ENCODE peak calls at places on chromosomes 16 and 17, in eight cellular contexts. F is tibial artery; X is naive thymus-derived CD4-positive, alpha-beta T cell; Q is heart left ventricle; D is aorta; I is IMR-90; M is GM23248; B is body of pancreas. W is an unnamed sample. For H3K4me1, the result is how much of the 10 kb centered on the place peaks cover.

GRCh38 chr16:11909653-11910551 is 5.9 kb downstream of the GSPT1 start:
- DNase-seq in F (no peak), X (no peak), Q (no peak), D (no peak), I (peak), M (peak), B (no peak), W (no peak)

GRCh38 chr16:85124636-85125346 is 12.5 kb upstream of the CIBAR2 start:
- DNase-seq in F (no peak), X (no peak), Q (no peak), D (no peak), I (no peak), M (no peak), B (no peak), W (no peak)

GRCh38 chr16:75380870-75381269 is 52.4 kb downstream of the CFDP1 start:
- DNase-seq in F (no peak), X (no peak), Q (no peak), D (no peak), I (peak), M (peak), B (no peak), W (no peak)

GRCh38 chr16:54346046-54346445 is 59.5 kb upstream of the IRX3 start:
- DNase-seq in F (no peak), X (no peak), Q (no peak), D (no peak), I (no peak), M (peak), B (no peak), W (no peak)

GRCh38 chr17:82439194-82439828 is 11.2 kb downstream of the CYBC1 start:
- DNase-seq in F (no peak), X (no peak), Q (no peak), D (peak), I (no peak), M (no peak), B (no peak), W (peak)

GRCh38 chr16:25051446-25052160 is 36.4 kb upstream of the ARHGAP17 start:
- DNase-seq in F (no peak), X (no peak), Q (no peak), D (no peak), I (peak), M (peak), B (no peak), W (no peak)

GRCh38 chr16:81808933-81809480 is 29.9 kb downstream of the PLCG2 start:
- DNase-seq in F (no peak), X (no peak), Q (no peak), D (no peak), I (no peak), M (no peak), B (no peak), W (no peak)

GRCh38 chr17:81901167-81902022 is 643 bp upstream of the NPB start:
- DNase-seq in F (no peak), X (no peak), Q (no peak), D (no peak), I (no peak), M (no peak), B (no peak), W (no peak)

GRCh38 chr16:89924298-89924924 is 1.3 kb downstream of the TUBB3 start:
- DNase-seq in F (no peak), X (no peak), Q (no peak), D (peak), I (peak), M (peak), B (peak), W (no peak)

GRCh38 chr17:64457156-64457555 is 8.2 kb downstream of the MILR1 start:
- DNase-seq in F (no peak), X (no peak), Q (no peak), D (no peak), I (peak), M (peak), B (no peak), W (peak)

GRCh38 chr16:70693231-70693671 is 7.4 kb upstream of the MTSS2 start:
- DNase-seq in F (peak), X (no peak), Q (peak), D (no peak), I (no peak), M (peak), B (no peak), W (no peak)

GRCh38 chr17:2102931-2103398 is 48.1 kb downstream of the HIC1 start:
- DNase-seq in F (no peak), X (no peak), Q (no peak), D (no peak), I (peak), M (peak), B (no peak), W (no peak)

GRCh38 chr17:64780096-64781012 is 118.2 kb upstream of the SMURF2 start:
- DNase-seq in F (no peak), X (peak), Q (peak), D (peak), I (no peak), M (peak), B (peak), W (peak)

GRCh38 chr17:17545031-17545820 is 46.3 kb downstream of the PEMT start:
- DNase-seq in F (peak), X (no peak), Q (no peak), D (no peak), I (peak), M (peak), B (no peak), W (no peak)

GRCh38 chr16:6940968-6941367 is 391.7 kb upstream of the RBFOX1 start:
- DNase-seq in F (no peak), X (no peak), Q (no peak), D (no peak), I (no peak), M (no peak), B (no peak), W (no peak)

GRCh38 chr16:1262210-1262845 is 6.5 kb downstream of the TPSD1 start:
- DNase-seq in F (no peak), X (no peak), Q (no peak), D (no peak), I (no peak), M (no peak), B (no peak), W (no peak)

GRCh38 chr17:32541640-32542039 is 54.8 kb downstream of the CDK5R1 start:
- DNase-seq in F (no peak), X (no peak), Q (no peak), D (no peak), I (no peak), M (no peak), B (no peak), W (no peak)

GRCh38 chr17:11900655-11901054 is 96.6 kb downstream of the ZNF18 start:
- DNase-seq in F (no peak), X (no peak), Q (no peak), D (no peak), I (no peak), M (no peak), B (no peak), W (no peak)

GRCh38 chr16:652454-653021 is 3.4 kb downstream of the WDR90 start:
- DNase-seq in F (no peak), X (no peak), Q (no peak), D (no peak), I (no peak), M (no peak), B (no peak), W (no peak)

GRCh38 chr17:80491478-80492342 is 15.3 kb upstream of the NPTX1 start:
- DNase-seq in F (no peak), X (no peak), Q (no peak), D (no peak), I (no peak), M (peak), B (no peak), W (no peak)

GRCh38 chr17:16486373-16487250 is 5.4 kb downstream of the LRRC75A start:
- DNase-seq in F (peak), X (no peak), Q (peak), D (peak), I (peak), M (peak), B (peak), W (no peak)

GRCh38 chr17:9532715-9533114 is 42.9 kb downstream of the STX8 start:
- DNase-seq in F (no peak), X (no peak), Q (no peak), D (no peak), I (no peak), M (no peak), B (no peak), W (no peak)

GRCh38 chr17:45729284-45729907 is 54.7 kb upstream of the CRHR1 start:
- DNase-seq in F (no peak), X (no peak), Q (no peak), D (peak), I (no peak), M (no peak), B (no peak), W (no peak)

GRCh38 chr17:52158450-52159042 is at the start of gene CA10:
- DNase-seq in F (no peak), X (no peak), Q (no peak), D (peak), I (no peak), M (no peak), B (peak), W (no peak)

GRCh38 chr17:82302991-82303943 is 14.1 kb downstream of the CD7 start:
- DNase-seq in F (no peak), X (peak), Q (no peak), D (no peak), I (no peak), M (no peak), B (no peak), W (no peak)

GRCh38 chr17:66459811-66460270 is 157.4 kb downstream of the PRKCA start:
- DNase-seq in F (peak), X (no peak), Q (peak), D (no peak), I (peak), M (peak), B (peak), W (peak)

GRCh38 chr17:75645501-75645888 is 12.3 kb downstream of the SMIM5 start:
- DNase-seq in F (no peak), X (no peak), Q (no peak), D (peak), I (no peak), M (no peak), B (peak), W (no peak)
- H3K27ac ChIP-seq in F (no peak), X (no peak), Q (no peak), D (no peak), I (no peak), M (no peak), B (peak), W (no peak)

DNA sequence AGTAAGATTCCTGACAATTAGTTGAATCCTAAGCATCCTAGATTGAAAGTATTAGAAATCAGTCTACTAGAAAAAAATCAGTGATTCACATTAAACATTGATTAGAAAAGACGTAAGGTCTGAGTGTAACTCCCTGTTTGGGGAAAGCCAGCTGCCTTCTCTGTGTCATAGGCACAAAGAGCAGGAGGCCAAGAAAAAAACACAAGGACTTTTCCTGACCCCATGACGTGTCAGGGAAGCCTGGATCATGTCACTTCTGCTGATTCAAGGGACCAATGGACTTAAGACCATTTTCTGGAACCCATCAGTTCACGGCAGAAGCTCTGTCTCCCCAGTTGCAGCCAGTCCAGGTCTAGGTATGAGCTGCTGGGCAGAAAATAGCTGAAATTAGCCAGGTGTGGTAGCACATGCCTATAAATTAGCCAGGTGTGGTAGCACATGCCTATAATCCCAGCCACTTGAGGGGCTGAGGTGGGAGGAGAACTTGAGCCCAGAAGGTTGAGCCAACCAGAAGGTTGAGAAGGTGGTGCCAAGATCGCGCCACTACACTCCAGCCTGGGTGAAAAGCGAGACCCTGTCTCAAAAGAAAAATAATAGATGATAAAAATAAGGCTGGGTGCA is 35.9 kb downstream of the RANBP10 start:
- DNase-seq in F (no peak), X (no peak), Q (no peak), D (no peak), I (peak), M (peak), B (no peak), W (no peak)
- H3K4me1 ChIP-seq in F (under half), X (under half), Q (under half), D (under half), I (under half), M (under half), B (under half), W (under half)

GRCh38 chr17:49132317-49132698 is 261 bp upstream of the B4GALNT2 start:
- DNase-seq in F (no peak), X (no peak), Q (no peak), D (no peak), I (no peak), M (no peak), B (no peak), W (no peak)
- H3K4me3 ChIP-seq in F (no peak), X (no peak), Q (peak), D (no peak), I (peak), M (peak), B (no peak), W (peak)

DNA sequence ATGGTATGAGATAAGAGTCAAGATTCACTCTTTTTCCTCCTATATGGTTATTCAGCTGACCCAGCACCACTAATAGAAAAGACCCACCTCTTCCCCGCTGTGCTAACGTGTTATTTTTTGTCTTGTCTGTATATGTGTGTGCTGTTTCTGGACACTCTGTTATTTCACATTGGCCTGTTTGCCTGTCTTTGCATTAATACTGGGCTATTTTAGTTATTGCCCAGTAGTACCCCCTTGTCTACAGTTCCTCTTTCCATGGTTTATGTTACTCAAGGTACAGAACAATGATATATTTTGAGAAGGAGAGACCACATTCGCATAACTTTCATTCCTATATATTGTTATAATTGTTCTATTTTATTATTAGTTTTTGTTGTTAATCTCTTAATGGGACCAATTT is 74.0 kb upstream of the SIAH1 start:
- DNase-seq in F (no peak), X (no peak), Q (no peak), D (no peak), I (no peak), M (no peak), B (no peak), W (no peak)
- H3K27ac ChIP-seq in F (no peak), X (no peak), Q (no peak), D (no peak), I (no peak), M (no peak), B (no peak), W (no peak)

GRCh38 chr16:27361987-27362386 is 40.0 kb upstream of the IL21R start:
- DNase-seq in F (no peak), X (no peak), Q (no peak), D (no peak), I (no peak), M (no peak), B (no peak), W (no peak)

GRCh38 chr16:27362570-27363245 is 39.3 kb upstream of the IL21R start:
- DNase-seq in F (no peak), X (no peak), Q (no peak), D (no peak), I (no peak), M (no peak), B (no peak), W (no peak)

GRCh38 chr16:27363797-27364196 is 38.2 kb upstream of the IL21R start:
- DNase-seq in F (no peak), X (no peak), Q (no peak), D (no peak), I (no peak), M (no peak), B (peak), W (no peak)

GRCh38 chr16:27364493-27365141 is 37.4 kb upstream of the IL21R start:
- DNase-seq in F (no peak), X (no peak), Q (no peak), D (no peak), I (no peak), M (no peak), B (peak), W (no peak)

DNA sequence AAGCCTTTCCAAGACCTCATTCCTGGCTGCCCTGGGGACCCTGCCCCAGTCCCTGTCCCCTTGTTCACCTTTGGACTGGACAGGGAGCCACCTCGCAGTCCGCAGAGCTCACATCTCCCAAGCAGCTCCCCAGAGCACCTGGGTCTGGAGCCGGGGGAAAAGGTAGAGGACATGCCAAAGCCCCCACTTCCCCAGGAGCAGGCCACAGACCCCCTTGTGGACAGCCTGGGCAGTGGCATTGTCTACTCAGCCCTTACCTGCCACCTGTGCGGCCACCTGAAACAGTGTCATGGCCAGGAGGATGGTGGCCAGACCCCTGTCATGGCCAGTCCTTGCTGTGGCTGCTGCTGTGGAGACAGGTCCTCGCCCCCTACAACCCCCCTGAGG is 38.7 kb upstream of the IL21R start:
- DNase-seq in F (no peak), X (no peak), Q (no peak), D (no peak), I (no peak), M (no peak), B (no peak), W (no peak)
- H3K4me1 ChIP-seq in F (under half), X (under half), Q (under half), D (under half), I (under half), M (under half), B (under half), W (under half)